ENCODE peak calls at places on chromosome 11, in six cellular contexts. O is AG10803, K is nephron progenitor cell, U is BJ, L is Calu3, M is SK-N-SH. N is an unnamed sample.

GRCh38 chr11:102153082-102153481 is 42.8 kb downstream of the YAP1 start:
- DNase-seq in O (no peak), K (no peak), U (no peak), L (no peak), M (no peak), N (no peak)

GRCh38 chr11:71139516-71140205 is 112.7 kb downstream of the SHANK2 start:
- DNase-seq in O (no peak), K (no peak), U (no peak), L (peak; percentile 45), M (no peak), N (peak; percentile 96)

GRCh38 chr11:19422257-19422656 is 181.5 kb upstream of the E2F8 start:
- DNase-seq in O (no peak), K (peak; percentile 50), U (no peak), L (no peak), M (no peak), N (peak; percentile 98)

GRCh38 chr11:32379714-32380113 is 55.6 kb downstream of the WT1 start:
- DNase-seq in O (no peak), K (no peak), U (no peak), L (no peak), M (no peak), N (no peak)

GRCh38 chr11:14700593-14700992 is 57.0 kb downstream of the PDE3B start:
- DNase-seq in O (no peak), K (no peak), U (no peak), L (no peak), M (no peak), N (no peak)

GRCh38 chr11:95461858-95462257 is 230.9 kb upstream of the SESN3 start:
- DNase-seq in O (no peak), K (no peak), U (no peak), L (no peak), M (no peak), N (no peak)

GRCh38 chr11:27153136-27153535 is 112.5 kb downstream of the BBOX1 start:
- DNase-seq in O (no peak), K (no peak), U (no peak), L (no peak), M (no peak), N (no peak)

GRCh38 chr11:58905141-58905715 is 34.1 kb upstream of the GLYATL1 start:
- DNase-seq in O (peak; percentile 59), K (peak; percentile 62), U (no peak), L (no peak), M (peak; percentile 75), N (no peak)

GRCh38 chr11:11038339-11039248 is 180.7 kb upstream of the ZBED5 start:
- DNase-seq in O (no peak), K (no peak), U (no peak), L (no peak), M (no peak), N (peak; percentile 88)

GRCh38 chr11:134616048-134616447 is 204.0 kb upstream of the B3GAT1 start:
- DNase-seq in O (no peak), K (no peak), U (no peak), L (no peak), M (no peak), N (no peak)

GRCh38 chr11:119403021-119403420 is 20.0 kb downstream of the THY1 start:
- DNase-seq in O (peak; percentile 91), K (no peak), U (peak; percentile 72), L (no peak), M (no peak), N (no peak)

GRCh38 chr11:7098235-7098832 is 9.5 kb downstream of the RBMXL2 start:
- DNase-seq in O (peak; percentile 51), K (peak; percentile 28), U (no peak), L (peak; percentile 9), M (peak; percentile 55), N (no peak)

GRCh38 chr11:112292785-112293407 is 32.2 kb upstream of the PLET1 start:
- DNase-seq in O (peak; percentile 97), K (no peak), U (peak; percentile 92), L (peak; percentile 38), M (no peak), N (peak; percentile 59)

GRCh38 chr11:235180-235997 is 753 bp downstream of the SIRT3 start:
- DNase-seq in O (no peak), K (no peak), U (no peak), L (no peak), M (no peak), N (no peak)

GRCh38 chr11:19372381-19372780 is 131.6 kb upstream of the E2F8 start:
- DNase-seq in O (no peak), K (no peak), U (no peak), L (no peak), M (no peak), N (no peak)

GRCh38 chr11:110679323-110679980 is 32.8 kb downstream of the ARHGAP20 start:
- DNase-seq in O (no peak), K (no peak), U (peak; percentile 4), L (no peak), M (no peak), N (no peak)

DNA sequence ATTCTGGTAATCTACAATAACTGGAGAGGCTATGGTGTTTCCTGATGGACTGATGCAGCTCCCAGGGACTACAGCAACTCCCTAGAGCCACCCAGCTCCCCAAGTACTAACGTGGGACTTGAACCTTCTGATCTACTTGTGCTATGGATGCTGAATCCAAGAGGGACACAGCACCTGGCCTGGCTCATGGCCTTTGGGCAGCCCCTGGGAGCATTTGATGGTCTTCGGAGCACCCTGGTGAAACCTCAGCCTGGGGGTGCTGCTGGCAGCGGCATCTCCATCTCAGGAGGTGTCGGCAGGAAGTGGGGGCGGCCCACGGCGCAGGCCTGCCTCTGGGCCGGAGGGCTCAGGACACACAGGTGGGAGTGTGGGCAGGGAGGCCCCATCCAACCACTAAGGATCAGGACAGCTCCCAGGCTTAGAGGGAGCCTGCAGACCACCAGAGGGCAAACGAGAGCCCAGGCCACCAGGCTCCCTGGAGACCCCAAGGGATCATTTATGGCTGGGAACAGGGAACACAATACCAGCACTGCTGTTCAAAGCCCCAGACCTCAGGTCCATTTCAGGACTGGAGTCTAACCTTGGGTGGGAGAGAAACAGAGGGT is 8.7 kb downstream of the EHD1 start:
- DNase-seq in O (no peak), K (peak; percentile 72), U (no peak), L (no peak), M (no peak), N (no peak)
- TF ChIP-seq CTCF in O (peak; percentile 38), K (peak; percentile 73), U (peak; percentile 50), L (no peak), M (peak; percentile 37), N (no peak)

DNA sequence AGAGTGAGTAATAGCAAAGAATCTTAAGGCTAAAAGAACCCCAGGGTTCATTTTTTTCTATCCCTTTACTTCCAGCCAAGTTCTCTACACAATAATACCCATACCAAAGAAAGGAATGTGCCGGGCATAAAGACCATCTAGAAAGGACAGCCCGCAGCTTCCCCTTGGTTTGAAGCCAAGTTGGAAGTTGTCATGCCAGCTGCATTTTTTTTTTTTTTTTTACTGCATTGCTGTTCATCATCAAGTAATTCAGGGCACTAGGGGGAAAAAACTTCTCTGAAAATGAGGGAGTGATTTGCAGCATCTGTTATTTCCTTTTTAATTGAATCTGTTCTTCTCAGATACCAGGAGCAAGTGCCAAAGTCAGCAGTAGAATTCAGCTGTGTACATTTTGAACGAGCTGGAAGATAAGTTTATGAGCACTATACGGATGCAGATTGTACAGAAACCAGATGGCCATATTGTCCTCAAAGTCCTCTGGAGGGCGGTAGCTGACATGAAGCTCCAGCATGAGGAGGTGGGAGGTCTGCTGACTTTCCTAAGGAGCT is 56.4 kb downstream of the UBASH3B start:
- DNase-seq in O (peak; percentile 66), K (no peak), U (no peak), L (no peak), M (peak; percentile 67), N (no peak)
- TF ChIP-seq CTCF in O (peak; percentile 33), K (no peak), U (peak; percentile 27), L (no peak), M (peak; percentile 48), N (no peak)

GRCh38 chr11:61332266-61332822 is 561 bp downstream of the DDB1 start:
- DNase-seq in O (peak; percentile 41), K (no peak), U (no peak), L (no peak), M (peak; percentile 51), N (peak; percentile 21)
- TF ChIP-seq CTCF in O (peak; percentile 19), K (no peak), U (peak; percentile 22), L (no peak), M (no peak), N (no peak)

DNA sequence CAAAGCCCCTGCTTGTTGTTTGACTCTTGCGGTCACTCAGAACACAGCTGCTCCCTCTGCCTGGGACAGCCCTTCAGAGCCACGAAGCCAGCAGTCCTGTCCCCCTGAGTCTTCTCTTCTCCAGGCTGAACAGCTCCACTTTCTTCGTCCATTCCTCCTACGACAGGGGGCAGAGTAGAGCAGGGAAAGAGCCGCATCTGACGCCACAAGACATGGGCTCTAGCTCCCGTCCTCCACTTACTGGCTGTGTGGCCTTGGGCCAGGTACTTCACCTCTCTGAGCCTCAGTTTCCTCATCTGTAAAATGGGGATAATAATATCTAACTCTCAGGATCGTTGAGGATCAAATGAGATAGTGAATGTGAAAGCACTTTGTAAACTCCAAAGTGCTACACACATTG is 29.9 kb downstream of the CHRDL2 start:
- DNase-seq in O (no peak), K (no peak), U (no peak), L (no peak), M (no peak), N (no peak)
- TF ChIP-seq CTCF in O (peak; percentile 32), K (no peak), U (peak; percentile 24), L (no peak), M (no peak), N (no peak)

DNA sequence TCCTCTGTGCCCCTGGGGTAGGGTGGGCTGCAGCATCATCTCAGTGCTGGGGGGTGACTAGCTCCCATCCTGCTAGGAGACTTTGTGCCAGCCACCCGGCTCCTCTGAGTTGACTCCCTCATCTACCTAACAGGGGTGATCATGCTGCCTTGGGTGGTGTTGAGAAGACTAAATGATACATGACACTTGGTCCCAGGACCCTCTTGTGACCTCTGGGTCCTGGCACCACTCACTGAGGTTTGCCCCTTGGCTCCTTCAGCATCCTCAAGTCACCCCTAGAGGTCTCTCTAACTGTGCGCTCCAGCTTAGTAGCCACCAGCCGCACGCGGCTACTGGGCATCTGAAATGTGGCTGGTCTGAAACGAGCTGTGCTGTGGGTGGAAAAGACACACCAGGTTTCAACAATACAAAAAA is 72.1 kb downstream of the LRRC32 start:
- DNase-seq in O (peak; percentile 55), K (peak; percentile 47), U (no peak), L (no peak), M (peak; percentile 72), N (no peak)
- TF ChIP-seq CTCF in O (peak; percentile 73), K (peak; percentile 49), U (peak; percentile 51), L (no peak), M (peak; percentile 57), N (no peak)

N was measured in thyroid gland.